ENCODE peak calls at places on chromosomes 5 and 9, in nine cellular contexts. Y, J, N, H, R, K, F, A and L are unnamed samples.

GRCh38 chr5:14834584-14835540 is 36.7 kb downstream of the ANKH start:
- DNase-seq in Y (no peak), N (no peak), A (no peak), F (no peak), K (no peak), R (no peak), H (no peak), J (no peak), L (no peak)

GRCh38 chr5:14040542-14040941 is 96.1 kb upstream of the DNAH5 start:
- DNase-seq in F (no peak), A (no peak), Y (no peak), N (no peak), J (no peak), H (no peak), R (no peak), K (no peak), L (peak; percentile 21)

GRCh38 chr5:5179597-5179996 is 39.5 kb downstream of the ADAMTS16 start:
- DNase-seq in H (no peak), J (no peak), K (no peak), A (no peak), N (no peak), F (no peak), Y (no peak), R (no peak), L (no peak)

GRCh38 chr5:91312698-91313097 is 70.4 kb downstream of the ARRDC3 start:
- DNase-seq in R (no peak), F (no peak), H (no peak), Y (no peak), J (no peak), N (no peak), K (no peak), A (no peak), L (no peak)

GRCh38 chr9:38761999-38762398 is 42.1 kb upstream of the FAM240B start:
- DNase-seq in H (no peak), N (no peak), J (no peak), R (no peak), F (no peak), A (no peak), K (no peak), Y (no peak), L (peak; percentile 20)

GRCh38 chr9:123111977-123112869 is 78.8 kb downstream of the GPR21 start:
- DNase-seq in F (no peak), N (no peak), A (no peak), R (no peak), J (peak; percentile 8), H (no peak), Y (no peak), K (no peak), L (no peak)

GRCh38 chr5:181248277-181248676 is 4.6 kb upstream of the RACK1 start:
- DNase-seq in Y (no peak), H (no peak), K (no peak), J (no peak), N (no peak), A (no peak), R (no peak), F (no peak), L (no peak)

GRCh38 chr5:154015071-154015693 is 23.5 kb downstream of the FAM114A2 start:
- DNase-seq in N (no peak), F (no peak), H (no peak), R (no peak), Y (no peak), J (no peak), A (no peak), K (no peak), L (no peak)

GRCh38 chr5:175032741-175033151 is 308.4 kb downstream of the MSX2 start:
- DNase-seq in A (no peak), H (no peak), J (no peak), N (no peak), R (no peak), Y (no peak), F (no peak), K (no peak), L (no peak)

GRCh38 chr9:135898634-135899407 is 8.5 kb downstream of the CAMSAP1 start:
- DNase-seq in A (no peak), K (no peak), J (no peak), F (peak; percentile 74), H (no peak), R (no peak), N (no peak), Y (no peak), L (no peak)

GRCh38 chr5:132489871-132490483 is 596 bp downstream of the IRF1 start:
- DNase-seq in R (no peak), A (peak; percentile 84), F (no peak), K (peak; percentile 52), J (peak; percentile 60), N (peak; percentile 55), H (peak; percentile 71), Y (peak; percentile 45), L (no peak)